ENCODE peak calls at places on chromosomes 7 and 10, in eight cellular contexts. E, P, Q, V, S, G, U and X are unnamed samples.

GRCh38 chr10:47438857-47439474 is 44.9 kb downstream of the ANXA8 start:
- DNase-seq in V (peak), E (no peak), S (no peak), P (peak), G (peak), U (no peak), Q (no peak), X (peak)

GRCh38 chr10:36675458-36675880 is 449.9 kb upstream of the ANKRD30A start:
- DNase-seq in G (peak), E (no peak), P (peak), V (peak), Q (no peak), S (no peak), U (no peak), X (peak)

GRCh38 chr10:124849111-124849773 is 47.6 kb downstream of the ABRAXAS2 start:
- DNase-seq in E (no peak), V (no peak), S (no peak), P (peak), G (no peak), Q (no peak), U (no peak), X (no peak)

GRCh38 chr7:145313601-145314000 is 477.7 kb upstream of the TPK1 start:
- DNase-seq in E (no peak), U (no peak), V (no peak), Q (no peak), S (no peak), P (no peak), G (peak), X (no peak)

GRCh38 chr7:958221-959200 is 4.0 kb upstream of the ADAP1 start:
- DNase-seq in P (no peak), Q (no peak), V (no peak), U (no peak), S (no peak), G (no peak), E (no peak), X (no peak)

GRCh38 chr10:95250856-95251255 is 39.9 kb downstream of the PDLIM1 start:
- DNase-seq in E (no peak), S (no peak), Q (no peak), U (no peak), P (no peak), G (no peak), V (no peak), X (no peak)

GRCh38 chr10:25174461-25175230 is at the start of gene GPR158:
- DNase-seq in P (peak), U (peak), Q (peak), V (peak), G (peak), E (peak), S (peak), X (peak)

GRCh38 chr7:6392712-6393666 is 54.8 kb downstream of the DAGLB start:
- DNase-seq in G (peak), Q (no peak), P (peak), V (peak), E (no peak), U (peak), S (peak), X (peak)

GRCh38 chr7:21617916-21618390 is 75.1 kb downstream of the DNAH11 start:
- DNase-seq in U (peak), E (no peak), P (peak), S (no peak), V (peak), Q (no peak), G (peak), X (peak)

GRCh38 chr7:139875821-139876241 is 46.8 kb downstream of the TBXAS1 start:
- DNase-seq in U (no peak), E (no peak), S (no peak), P (no peak), V (no peak), G (peak), Q (no peak), X (no peak)